ENCODE peak calls at places on chromosome 15, in four cellular contexts. One of them, this sample, is unnamed. For H3K27me3, the result is how much of the 10 kb centered on the place peaks cover.

GRCh38 chr15:82750831-82751181 is 41.1 kb upstream of the AP3B2 start:
- DNase-seq in lung: no peak
- DNase-seq in fibroblast of lung: peak
- DNase-seq in PC-9: no peak
- DNase-seq in this sample: no peak

GRCh38 chr15:70508561-70509281 is 254.6 kb downstream of the UACA start:
- DNase-seq in lung: no peak
- DNase-seq in fibroblast of lung: peak
- DNase-seq in PC-9: peak
- DNase-seq in this sample: peak

GRCh38 chr15:99481406-99481805 is 84.4 kb upstream of the MEF2A start:
- DNase-seq in lung: no peak
- DNase-seq in fibroblast of lung: no peak
- DNase-seq in PC-9: no peak
- DNase-seq in this sample: no peak

GRCh38 chr15:59522988-59523461 is 85.0 kb downstream of the FAM81A start:
- DNase-seq in lung: no peak
- DNase-seq in fibroblast of lung: no peak
- DNase-seq in PC-9: no peak
- DNase-seq in this sample: peak

GRCh38 chr15:55318588-55319494 is at the start of the genes PIGB and PIGBOS1:
- DNase-seq in lung: peak
- DNase-seq in fibroblast of lung: peak
- DNase-seq in PC-9: peak
- DNase-seq in this sample: peak

GRCh38 chr15:68982002-68982401 is 32.5 kb upstream of the NOX5 start:
- DNase-seq in lung: no peak
- DNase-seq in fibroblast of lung: no peak
- DNase-seq in PC-9: no peak
- DNase-seq in this sample: no peak

GRCh38 chr15:78225783-78226541 is 8.4 kb downstream of the ACSBG1 start:
- DNase-seq in lung: no peak
- DNase-seq in fibroblast of lung: peak
- DNase-seq in PC-9: no peak
- DNase-seq in this sample: no peak

GRCh38 chr15:92733934-92734521 is 78.5 kb upstream of the FAM174B start:
- DNase-seq in lung: peak
- DNase-seq in fibroblast of lung: peak
- DNase-seq in PC-9: no peak
- DNase-seq in this sample: no peak

GRCh38 chr15:58522865-58523264 is 91.1 kb downstream of the LIPC start:
- DNase-seq in lung: no peak
- DNase-seq in fibroblast of lung: no peak
- DNase-seq in PC-9: no peak
- DNase-seq in this sample: no peak

GRCh38 chr15:78174398-78174797 is 25.2 kb downstream of the IDH3A start:
- DNase-seq in lung: no peak
- DNase-seq in fibroblast of lung: no peak
- DNase-seq in PC-9: no peak
- DNase-seq in this sample: no peak

GRCh38 chr15:33083232-33084006 is 111.1 kb downstream of the FMN1 start:
- DNase-seq in lung: no peak
- DNase-seq in fibroblast of lung: peak
- DNase-seq in PC-9: peak
- DNase-seq in this sample: peak

GRCh38 chr15:89030311-89030710 is 57.9 kb upstream of the ABHD2 start:
- DNase-seq in lung: no peak
- DNase-seq in fibroblast of lung: no peak
- DNase-seq in PC-9: no peak
- DNase-seq in this sample: no peak

GRCh38 chr15:38049876-38050275 is 115.4 kb downstream of the TMCO5A start:
- DNase-seq in lung: no peak
- DNase-seq in fibroblast of lung: no peak
- DNase-seq in PC-9: no peak
- DNase-seq in this sample: no peak

GRCh38 chr15:39497016-39497758 is 83.7 kb upstream of the THBS1 start:
- DNase-seq in lung: no peak
- DNase-seq in fibroblast of lung: no peak
- DNase-seq in PC-9: no peak
- DNase-seq in this sample: no peak

GRCh38 chr15:68518785-68519430 is 59.9 kb upstream of the CORO2B start:
- DNase-seq in lung: no peak
- DNase-seq in fibroblast of lung: no peak
- DNase-seq in PC-9: no peak
- DNase-seq in this sample: peak

GRCh38 chr15:38994310-38994709 is 429.7 kb upstream of the RASGRP1 start:
- DNase-seq in lung: no peak
- DNase-seq in fibroblast of lung: peak
- DNase-seq in PC-9: no peak
- DNase-seq in this sample: no peak

GRCh38 chr15:24394303-24394702 is 281.3 kb upstream of the NPAP1 start:
- DNase-seq in lung: no peak
- DNase-seq in fibroblast of lung: no peak
- DNase-seq in PC-9: no peak
- DNase-seq in this sample: no peak

GRCh38 chr15:78101423-78102105 is 9.2 kb downstream of the SH2D7 start:
- DNase-seq in lung: no peak
- DNase-seq in fibroblast of lung: no peak
- DNase-seq in PC-9: peak
- DNase-seq in this sample: no peak

GRCh38 chr15:49313650-49314049 is 109.4 kb upstream of the FGF7 start:
- DNase-seq in lung: no peak
- DNase-seq in fibroblast of lung: peak
- DNase-seq in PC-9: no peak
- DNase-seq in this sample: peak

GRCh38 chr15:85047271-85047948 is 65.8 kb downstream of the PDE8A start:
- DNase-seq in lung: no peak
- DNase-seq in fibroblast of lung: peak
- DNase-seq in PC-9: peak
- DNase-seq in this sample: no peak

GRCh38 chr15:47961401-47962090 is 159.2 kb upstream of the SLC24A5 start:
- DNase-seq in lung: no peak
- DNase-seq in fibroblast of lung: no peak
- DNase-seq in PC-9: no peak
- DNase-seq in this sample: no peak

GRCh38 chr15:61879219-61879618 is 181.0 kb downstream of the VPS13C start:
- DNase-seq in lung: no peak
- DNase-seq in fibroblast of lung: peak
- DNase-seq in PC-9: peak
- DNase-seq in this sample: no peak

GRCh38 chr15:81813215-81813614 is 232.6 kb downstream of the MEX3B start:
- DNase-seq in lung: no peak
- DNase-seq in fibroblast of lung: no peak
- DNase-seq in PC-9: no peak
- DNase-seq in this sample: no peak

GRCh38 chr15:90160781-90161727 is 40.1 kb upstream of the SEMA4B start:
- DNase-seq in lung: peak
- DNase-seq in fibroblast of lung: no peak
- DNase-seq in PC-9: peak
- DNase-seq in this sample: peak

GRCh38 chr15:70099966-70100494 is 2.3 kb upstream of the TLE3 start:
- DNase-seq in lung: no peak
- DNase-seq in fibroblast of lung: peak
- DNase-seq in PC-9: no peak
- DNase-seq in this sample: no peak

GRCh38 chr15:57156210-57156887 is 220.0 kb upstream of the CGNL1 start:
- DNase-seq in lung: no peak
- DNase-seq in fibroblast of lung: peak
- DNase-seq in PC-9: no peak
- DNase-seq in this sample: no peak

GRCh38 chr15:59923508-59923907 is 80.6 kb upstream of the FOXB1 start:
- DNase-seq in lung: no peak
- DNase-seq in fibroblast of lung: no peak
- DNase-seq in PC-9: no peak
- DNase-seq in this sample: no peak

GRCh38 chr15:70092462-70092850 is 5.3 kb downstream of the TLE3 start:
- DNase-seq in lung: no peak
- DNase-seq in fibroblast of lung: peak
- DNase-seq in PC-9: no peak
- DNase-seq in this sample: no peak

GRCh38 chr15:55494927-55495326 is 13.1 kb downstream of the DNAAF4 start:
- DNase-seq in lung: no peak
- DNase-seq in fibroblast of lung: no peak
- DNase-seq in PC-9: no peak
- DNase-seq in this sample: no peak

GRCh38 chr15:62912808-62913207 is 129.7 kb upstream of the TPM1 start:
- DNase-seq in lung: no peak
- DNase-seq in fibroblast of lung: no peak
- DNase-seq in PC-9: no peak
- DNase-seq in this sample: no peak

GRCh38 chr15:88256261-88257230 is at the start of gene NTRK3:
- DNase-seq in lung: no peak
- DNase-seq in fibroblast of lung: peak
- DNase-seq in PC-9: no peak
- DNase-seq in this sample: no peak

GRCh38 chr15:61742591-61742990 is 317.7 kb downstream of the VPS13C start:
- DNase-seq in lung: no peak
- DNase-seq in fibroblast of lung: no peak
- DNase-seq in PC-9: no peak
- DNase-seq in this sample: peak

GRCh38 chr15:68900032-68900431 is 30.3 kb upstream of the SPESP1 start:
- DNase-seq in lung: no peak
- DNase-seq in fibroblast of lung: no peak
- DNase-seq in PC-9: no peak
- DNase-seq in this sample: no peak

GRCh38 chr15:56241374-56242085 is 2.1 kb downstream of the RFX7 start:
- DNase-seq in lung: no peak
- DNase-seq in fibroblast of lung: no peak
- DNase-seq in PC-9: no peak
- DNase-seq in this sample: peak

GRCh38 chr15:99361541-99362185 is 110.4 kb downstream of the LRRC28 start:
- DNase-seq in lung: no peak
- DNase-seq in fibroblast of lung: no peak
- DNase-seq in PC-9: no peak
- DNase-seq in this sample: peak

GRCh38 chr15:52794665-52795463 is 4.7 kb upstream of the ONECUT1 start:
- DNase-seq in lung: no peak
- DNase-seq in fibroblast of lung: no peak
- DNase-seq in PC-9: no peak
- DNase-seq in this sample: no peak
- H3K27me3 ChIP-seq in lung: under half
- H3K27me3 ChIP-seq in fibroblast of lung: half or more
- H3K27me3 ChIP-seq in PC-9: under half
- H3K27me3 ChIP-seq in this sample: half or more

DNA sequence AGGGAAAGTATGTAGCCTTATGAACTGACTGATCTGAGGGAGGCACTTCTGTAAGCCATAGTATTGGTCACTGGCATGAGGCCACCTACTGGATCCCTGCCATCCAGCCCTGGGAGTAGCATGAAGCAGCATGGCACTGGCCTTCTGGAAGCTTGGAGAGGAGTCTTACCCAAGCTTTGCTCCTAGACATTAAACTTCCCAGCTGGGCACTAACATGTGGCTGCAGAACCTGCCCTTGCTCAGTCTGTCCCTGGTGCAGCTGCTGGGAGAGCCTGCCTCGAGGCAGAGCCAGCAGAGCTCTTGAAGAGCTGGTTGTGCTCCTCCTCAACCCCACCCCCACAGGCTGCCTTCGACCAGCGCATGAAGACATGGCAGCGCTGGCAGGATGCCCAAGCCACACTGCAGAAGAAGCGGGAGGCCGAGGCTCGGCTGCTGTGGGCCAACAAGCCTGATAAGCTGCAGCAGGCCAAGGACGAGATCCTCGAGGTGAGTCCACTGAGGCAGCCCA is 17.2 kb upstream of the SNX22 start:
- DNase-seq in lung: peak
- DNase-seq in fibroblast of lung: peak
- DNase-seq in PC-9: no peak
- DNase-seq in this sample: no peak
- H3K27ac ChIP-seq in lung: peak
- H3K27ac ChIP-seq in fibroblast of lung: no peak
- H3K27ac ChIP-seq in PC-9: no peak
- H3K27ac ChIP-seq in this sample: no peak

GRCh38 chr15:97071658-97072057 is 741.2 kb downstream of the NR2F2 start:
- DNase-seq in lung: no peak
- DNase-seq in fibroblast of lung: no peak
- DNase-seq in PC-9: no peak
- DNase-seq in this sample: no peak
- H3K27me3 ChIP-seq in lung: under half
- H3K27me3 ChIP-seq in fibroblast of lung: under half
- H3K27me3 ChIP-seq in PC-9: under half
- H3K27me3 ChIP-seq in this sample: under half

GRCh38 chr15:71651750-71652186 is 158.6 kb upstream of the NR2E3 start:
- DNase-seq in lung: peak
- DNase-seq in fibroblast of lung: peak
- DNase-seq in PC-9: peak
- DNase-seq in this sample: peak
- H3K27ac ChIP-seq in lung: no peak
- H3K27ac ChIP-seq in fibroblast of lung: no peak
- H3K27ac ChIP-seq in PC-9: no peak
- H3K27ac ChIP-seq in this sample: no peak

DNA sequence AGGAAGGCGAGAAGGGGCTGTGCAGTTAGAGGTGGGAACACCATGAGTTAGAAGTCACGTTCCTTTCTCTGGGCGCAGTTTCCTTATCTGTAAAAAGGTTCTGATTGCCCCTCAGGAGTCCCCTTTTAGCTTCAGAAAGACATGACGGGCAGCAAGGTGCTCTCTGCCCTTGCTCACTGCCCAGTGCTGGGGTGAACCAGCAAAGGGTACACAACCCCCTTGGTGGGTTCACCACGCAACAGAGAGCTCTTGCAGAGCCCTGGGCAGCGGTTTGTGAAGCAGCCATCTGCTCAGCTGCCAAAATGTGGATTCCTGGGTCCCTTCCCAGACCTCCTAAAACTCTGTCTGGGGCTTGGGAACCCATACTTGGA is 883 bp downstream of the GCHFR start:
- DNase-seq in lung: no peak
- DNase-seq in fibroblast of lung: no peak
- DNase-seq in PC-9: no peak
- DNase-seq in this sample: no peak
- H3K27me3 ChIP-seq in lung: under half
- H3K27me3 ChIP-seq in fibroblast of lung: under half
- H3K27me3 ChIP-seq in PC-9: under half
- H3K27me3 ChIP-seq in this sample: under half

GRCh38 chr15:80564056-80564455 is 131.1 kb upstream of the ABHD17C start:
- DNase-seq in lung: no peak
- DNase-seq in fibroblast of lung: no peak
- DNase-seq in PC-9: no peak
- DNase-seq in this sample: no peak
- H3K27ac ChIP-seq in lung: no peak
- H3K27ac ChIP-seq in fibroblast of lung: no peak
- H3K27ac ChIP-seq in PC-9: no peak
- H3K27ac ChIP-seq in this sample: no peak

GRCh38 chr15:74133703-74134386 is 3.5 kb downstream of the ISLR2 start:
- DNase-seq in lung: no peak
- DNase-seq in fibroblast of lung: no peak
- DNase-seq in PC-9: no peak
- DNase-seq in this sample: no peak

GRCh38 chr15:74134387-74135027 is 4.1 kb downstream of the ISLR2 start:
- DNase-seq in lung: no peak
- DNase-seq in fibroblast of lung: peak
- DNase-seq in PC-9: no peak
- DNase-seq in this sample: peak

GRCh38 chr15:74136584-74137543 is 6.5 kb downstream of the ISLR2 start:
- DNase-seq in lung: no peak
- DNase-seq in fibroblast of lung: peak
- DNase-seq in PC-9: no peak
- DNase-seq in this sample: no peak

GRCh38 chr15:74133071-74133702 is 2.8 kb downstream of the ISLR2 start:
- DNase-seq in lung: no peak
- DNase-seq in fibroblast of lung: no peak
- DNase-seq in PC-9: no peak
- DNase-seq in this sample: no peak

GRCh38 chr15:74135041-74135565 is 4.7 kb downstream of the ISLR2 start:
- DNase-seq in lung: no peak
- DNase-seq in fibroblast of lung: no peak
- DNase-seq in PC-9: no peak
- DNase-seq in this sample: no peak
- H3K27me3 ChIP-seq in lung: under half
- H3K27me3 ChIP-seq in fibroblast of lung: half or more
- H3K27me3 ChIP-seq in PC-9: under half
- H3K27me3 ChIP-seq in this sample: half or more